ENCODE peak calls at places on chromosomes 11 and 22, in five cellular contexts. C is K562, P is H1, J is HepG2, T is GM12878. N is an unnamed sample.

GRCh38 chr11:21933095-21933494 is 259.8 kb upstream of the ANO5 start:
- DNase-seq in P (no peak), T (no peak), J (no peak), C (no peak), N (no peak)

GRCh38 chr11:201936-202335 is 5.3 kb downstream of the BET1L start:
- DNase-seq in T (no peak), J (no peak), C (no peak), P (no peak), N (no peak)

GRCh38 chr11:27718346-27718852 is 18.1 kb upstream of the BDNF start:
- DNase-seq in P (no peak), C (no peak), J (no peak), T (no peak), N (peak)

GRCh38 chr11:69950120-69950519 is 128.0 kb upstream of the ANO1 start:
- DNase-seq in C (peak), P (peak), J (peak), T (no peak), N (peak)

GRCh38 chr11:128694618-128695481 is 978 bp downstream of the FLI1 start:
- DNase-seq in P (no peak), J (no peak), T (no peak), C (no peak), N (no peak)

GRCh38 chr22:20181194-20181931 is 30.5 kb upstream of the CCDC188 start:
- DNase-seq in T (no peak), C (no peak), J (no peak), P (no peak), N (no peak)

GRCh38 chr22:39169797-39170466 is 17.5 kb upstream of the CBX7 start:
- DNase-seq in J (no peak), C (no peak), T (no peak), P (no peak), N (no peak)

GRCh38 chr11:107741044-107741823 is 29.4 kb upstream of the SLN start:
- DNase-seq in C (peak), J (peak), T (peak), P (no peak), N (no peak)

GRCh38 chr22:46934746-46935491 is 172.5 kb downstream of the TBC1D22A start:
- DNase-seq in T (peak), J (peak), C (peak), P (no peak), N (peak)

GRCh38 chr11:12914401-12914912 is 94.7 kb upstream of the RASSF10 start:
- DNase-seq in C (peak), P (peak), J (no peak), T (no peak), N (peak)

GRCh38 chr22:27715078-27715477 is 86.5 kb downstream of the MN1 start:
- DNase-seq in J (no peak), P (no peak), C (no peak), T (no peak), N (no peak)

GRCh38 chr22:42959472-42960145 is 55.3 kb downstream of the PACSIN2 start:
- DNase-seq in J (peak), P (no peak), T (no peak), C (peak), N (peak)

GRCh38 chr11:78961186-78961782 is 386.6 kb upstream of the NARS2 start:
- DNase-seq in C (peak), T (no peak), J (no peak), P (peak), N (peak)

GRCh38 chr11:119166368-119167076 is 2.0 kb upstream of the NLRX1 start:
- DNase-seq in T (no peak), P (no peak), C (no peak), J (peak), N (peak)

GRCh38 chr11:68118753-68119448 is 2.3 kb downstream of the CHKA start:
- DNase-seq in C (no peak), P (no peak), J (no peak), T (peak), N (no peak)

GRCh38 chr11:6674198-6674597 is 8.9 kb downstream of the MRPL17 start:
- DNase-seq in P (no peak), J (no peak), C (no peak), T (no peak), N (no peak)

GRCh38 chr11:17598700-17599459 is 51.8 kb downstream of the OTOG start:
- DNase-seq in P (peak), J (peak), C (peak), T (peak), N (peak)

GRCh38 chr22:19737846-19738663 is 14.7 kb downstream of the GP1BB start:
- DNase-seq in J (no peak), P (no peak), C (no peak), T (no peak), N (no peak)

GRCh38 chr11:12019337-12019736 is 10.9 kb upstream of the DKK3 start:
- DNase-seq in T (no peak), P (no peak), C (no peak), J (peak), N (no peak)

GRCh38 chr11:7573558-7574296 is 59.9 kb downstream of the PPFIBP2 start:
- DNase-seq in T (no peak), P (no peak), J (peak), C (peak), N (no peak)

GRCh38 chr22:23856721-23857605 is 712 bp upstream of the SLC2A11 start:
- DNase-seq in J (peak), P (no peak), C (no peak), T (no peak), N (peak)

GRCh38 chr22:23857606-23858483 is at the start of gene SLC2A11:
- DNase-seq in J (peak), T (peak), P (peak), C (peak), N (peak)

GRCh38 chr22:23859201-23859600 is 1.5 kb downstream of the SLC2A11 start:
- DNase-seq in J (no peak), T (no peak), C (no peak), P (no peak), N (no peak)

GRCh38 chr22:23858484-23858815 is 775 bp downstream of the SLC2A11 start:
- DNase-seq in C (no peak), T (no peak), J (no peak), P (no peak), N (no peak)

DNA sequence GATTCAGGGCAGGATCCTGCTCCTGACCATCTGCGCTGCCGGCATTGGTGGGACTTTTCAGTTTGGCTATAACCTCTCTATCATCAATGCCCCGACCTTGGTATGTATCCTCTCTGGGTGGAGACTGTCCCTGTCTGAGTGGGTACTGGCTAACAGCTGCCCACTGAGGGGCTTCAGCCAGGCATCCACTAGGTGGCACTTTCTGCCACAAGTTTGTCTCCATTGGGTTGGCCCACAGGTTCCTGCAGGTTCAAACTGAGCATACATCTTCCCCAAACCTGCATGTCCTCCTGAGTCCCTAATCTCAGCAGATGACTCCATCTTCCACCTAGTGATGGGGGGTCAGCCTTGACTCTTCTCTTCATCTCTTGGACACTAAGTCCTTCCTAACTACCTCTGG is 4.4 kb downstream of the SLC2A11 start:
- DNase-seq in T (no peak), C (peak), J (no peak), P (no peak), N (peak)
- TF ChIP-seq HDAC2 in T (no peak), C (no peak), J (no peak), P (no peak), N (no peak)

DNA sequence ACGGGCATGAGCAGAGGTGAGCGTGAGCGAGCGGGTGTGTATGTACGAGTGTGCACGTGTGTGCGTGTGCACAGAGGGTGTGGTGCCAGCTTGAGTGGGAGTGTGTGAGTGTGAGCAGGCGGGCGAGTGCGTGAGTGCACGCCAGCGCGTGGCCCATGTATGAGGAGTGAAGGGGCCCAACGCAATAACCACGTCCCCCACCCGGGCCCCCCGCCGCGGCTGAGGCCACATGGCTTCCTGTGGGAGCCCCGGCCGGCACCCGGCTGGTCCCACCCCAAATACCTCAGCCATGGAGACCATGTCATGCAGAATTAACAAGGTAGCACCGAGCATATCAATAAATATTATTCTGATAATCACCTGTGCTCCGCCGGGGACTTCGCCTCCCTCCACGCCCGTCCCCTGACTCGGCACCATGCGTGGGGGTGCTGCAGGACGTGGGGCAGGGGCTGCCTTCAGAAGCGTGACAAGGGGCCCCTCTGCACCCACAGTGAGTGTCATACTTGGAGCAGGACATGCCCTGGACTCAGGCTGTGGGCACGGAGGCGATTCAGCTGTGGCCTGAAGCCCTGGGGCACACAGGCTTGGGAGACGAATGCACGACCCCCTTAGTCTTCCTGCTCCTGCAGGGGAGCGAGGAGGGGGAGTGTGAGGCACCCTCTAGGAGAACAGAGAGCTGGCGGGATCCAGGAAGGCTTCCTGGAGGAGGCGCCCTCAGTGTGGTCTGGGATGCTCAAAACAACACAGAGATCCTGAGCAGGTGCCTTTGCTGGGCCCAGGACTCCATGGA is 5.6 kb upstream of the TRABD start:
- DNase-seq in T (no peak), C (no peak), J (no peak), P (no peak), N (no peak)
- TF ChIP-seq HDAC2 in T (no peak), C (no peak), J (no peak), P (no peak), N (no peak)

GRCh38 chr11:83063073-83063754 is 8.5 kb downstream of the RAB30 start:
- DNase-seq in T (peak), J (no peak), P (no peak), C (no peak), N (peak)

GRCh38 chr11:83060965-83061364 is 10.7 kb downstream of the RAB30 start:
- DNase-seq in P (no peak), T (no peak), C (no peak), J (no peak), N (no peak)

GRCh38 chr11:83064011-83064410 is 7.7 kb downstream of the RAB30 start:
- DNase-seq in C (no peak), J (no peak), P (no peak), T (no peak), N (no peak)

GRCh38 chr11:83057721-83058120 is 14.0 kb downstream of the RAB30 start:
- DNase-seq in C (no peak), J (no peak), T (no peak), P (no peak), N (no peak)

GRCh38 chr11:83061883-83062282 is 9.8 kb downstream of the RAB30 start:
- DNase-seq in C (no peak), J (no peak), T (peak), P (no peak), N (no peak)
- TF ChIP-seq HDAC2 in C (no peak), J (no peak), T (no peak), P (no peak), N (no peak)

GRCh38 chr11:113862430-113862829 is 12.9 kb downstream of the USP28 start:
- DNase-seq in C (no peak), T (no peak), J (peak), P (no peak), N (peak)
- TF ChIP-seq HDAC2 in C (no peak), T (no peak), J (no peak), P (no peak), N (no peak)

DNA sequence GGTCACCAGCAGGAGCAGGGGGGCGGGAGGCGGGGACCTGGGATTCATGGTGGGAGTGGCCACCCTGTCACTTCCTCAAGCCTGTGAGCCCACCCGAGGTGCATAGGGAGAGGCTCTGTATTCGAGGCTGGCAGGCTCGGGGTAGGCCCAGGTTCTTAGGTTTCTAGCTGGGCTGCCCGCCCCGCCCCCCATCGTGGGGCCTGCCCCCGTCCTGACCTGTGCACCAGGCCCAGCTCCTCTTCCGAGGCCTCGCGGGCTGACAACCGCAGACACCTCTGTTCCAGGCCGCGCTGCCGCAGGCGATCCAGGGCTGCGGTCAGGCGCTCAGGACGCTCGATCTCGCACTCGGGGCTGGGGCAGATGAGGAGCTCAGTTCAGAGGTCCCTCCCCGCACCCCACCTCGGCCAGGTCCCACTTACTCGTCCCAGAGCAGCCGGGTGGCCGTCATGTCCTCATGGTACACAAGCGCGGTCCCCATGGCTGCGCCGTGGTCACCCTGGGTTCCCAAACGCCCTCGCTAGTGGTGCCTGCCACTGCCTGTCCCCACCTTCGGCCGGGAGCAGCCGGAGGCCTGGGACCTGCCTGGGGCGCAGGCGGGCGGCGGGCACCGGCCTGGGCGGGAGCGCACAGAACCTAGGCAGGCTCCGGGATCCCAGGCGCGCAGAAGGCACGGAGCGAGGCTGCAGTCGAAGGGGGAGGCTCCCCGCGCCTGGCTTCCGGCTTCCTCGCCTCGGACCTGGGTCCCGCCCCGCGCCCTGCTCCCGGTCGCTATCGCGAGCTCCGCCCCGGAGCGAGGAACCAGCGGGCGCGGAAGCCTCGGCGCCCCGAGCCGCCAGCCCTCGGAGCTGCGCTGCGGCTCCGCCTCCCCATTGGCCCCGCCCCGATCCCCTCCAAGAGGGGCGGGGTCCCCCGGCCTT is at the start of gene HDAC10:
- DNase-seq in C (peak), P (no peak), T (peak), J (peak), N (peak)
- TF ChIP-seq HDAC2 in C (no peak), P (no peak), T (no peak), J (peak), N (no peak)

DNA sequence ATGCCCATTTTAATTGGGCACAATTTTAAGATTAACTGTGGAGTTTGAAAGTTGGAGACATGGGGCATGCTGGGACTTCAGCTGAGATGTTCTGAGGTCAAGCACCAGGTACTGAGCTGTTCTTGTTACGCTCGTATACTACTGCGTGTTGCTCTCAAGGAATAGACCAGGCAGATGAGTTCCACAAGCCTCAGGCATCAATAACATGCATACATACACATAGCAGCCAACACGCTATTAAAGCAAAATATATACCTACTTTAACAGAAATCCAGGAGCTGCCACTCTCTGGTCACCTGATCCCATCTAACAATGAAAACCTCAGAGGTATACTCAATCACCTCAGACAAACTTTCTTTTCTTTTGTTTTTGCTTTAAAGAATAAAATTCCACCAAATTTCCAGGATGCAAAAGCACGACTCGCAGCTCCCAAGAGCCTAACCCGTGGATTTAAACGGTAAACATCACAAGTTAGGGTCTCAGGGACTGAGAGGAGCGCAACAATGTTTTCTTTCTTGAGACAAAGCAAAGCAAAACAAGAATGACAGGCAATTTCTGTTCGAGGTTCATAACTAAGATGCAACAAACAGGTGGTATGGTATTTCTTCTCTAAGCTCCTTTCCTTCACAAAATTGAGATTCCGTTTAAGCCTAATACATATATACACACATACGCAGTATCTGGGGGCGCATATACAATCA is 16.5 kb downstream of the BLID start:
- DNase-seq in P (no peak), C (no peak), J (no peak), T (no peak), N (no peak)
- TF ChIP-seq HDAC2 in P (no peak), C (no peak), J (no peak), T (no peak), N (no peak)

DNA sequence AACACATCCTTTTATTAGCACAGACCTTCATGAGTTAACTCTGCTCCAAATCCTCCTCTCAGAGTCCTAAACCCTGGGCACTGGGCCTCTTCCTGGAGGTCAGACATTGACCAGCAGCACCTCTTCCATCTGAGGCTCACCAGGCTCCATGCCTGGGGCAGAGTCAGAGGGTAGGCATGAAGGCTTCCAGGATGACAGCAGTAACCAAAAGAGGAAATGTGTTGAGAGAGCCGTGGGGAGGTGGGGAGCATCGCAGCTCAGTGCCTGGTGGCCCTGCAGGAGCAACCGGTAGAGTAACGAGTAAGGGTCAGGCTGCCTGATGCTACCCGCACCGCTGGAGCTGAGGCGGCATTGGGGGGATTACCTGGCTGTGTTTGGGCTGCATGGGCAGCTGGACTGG is 9.4 kb upstream of the NAV2 start:
- DNase-seq in J (no peak), P (no peak), T (no peak), C (no peak), N (no peak)
- TF ChIP-seq HDAC2 in J (no peak), P (no peak), T (no peak), C (no peak), N (no peak)